ENCODE peak calls at places on chromosomes 4 and X, in four cellular contexts. O is fibroblast of lung, U is K562, H is aorta. X is an unnamed sample. For H3K9me3 and H3K36me3, the result is how much of the 10 kb centered on the place peaks cover.

GRCh38 chr4:7857238-7857701 is 82.4 kb downstream of the AFAP1 start:
- DNase-seq in O (peak), U (no peak), H (no peak), X (no peak)

GRCh38 chr4:147110473-147110872 is 164.8 kb upstream of the TTC29 start:
- DNase-seq in O (no peak), U (no peak), H (no peak), X (no peak)

GRCh38 chr4:13970349-13970748 is 342.8 kb upstream of the BOD1L1 start:
- DNase-seq in O (peak), U (no peak), H (no peak), X (no peak)

GRCh38 chr4:129926936-129927335 is 831.0 kb downstream of the C4orf33 start:
- DNase-seq in O (no peak), U (no peak), H (no peak), X (no peak)

GRCh38 chr4:74308215-74308614 is at the start of gene EPGN:
- DNase-seq in O (peak), U (no peak), H (no peak), X (no peak)

GRCh38 chr4:91471280-91471679 is 832.5 kb upstream of the GRID2 start:
- DNase-seq in O (no peak), U (no peak), H (no peak), X (no peak)

GRCh38 chrX:115393271-115393670 is 103.8 kb downstream of the LUZP4 start:
- DNase-seq in O (peak), U (no peak), H (no peak), X (no peak)

GRCh38 chrX:39158801-39159657 is 357.8 kb downstream of the MID1IP1 start:
- DNase-seq in O (peak), U (no peak), H (no peak), X (no peak)

GRCh38 chr4:174394915-174395314 is 111.2 kb downstream of the CEP44 start:
- DNase-seq in O (peak), U (no peak), H (no peak), X (no peak)

GRCh38 chr4:83125738-83126141 is 11.2 kb upstream of the PLAC8 start:
- DNase-seq in O (no peak), U (no peak), H (no peak), X (no peak)

GRCh38 chr4:149885896-149886295 is 70.3 kb upstream of the IQCM start:
- DNase-seq in O (peak), U (no peak), H (no peak), X (no peak)

GRCh38 chrX:31483336-31483735 is 411.5 kb upstream of the FTHL17 start:
- DNase-seq in O (peak), U (no peak), H (no peak), X (no peak)

GRCh38 chr4:8542776-8543525 is 37.2 kb upstream of the GPR78 start:
- DNase-seq in O (no peak), U (no peak), H (no peak), X (no peak)

GRCh38 chrX:48972214-48973164 is 845 bp upstream of the KCND1 start:
- DNase-seq in O (peak), U (peak), H (no peak), X (peak)

GRCh38 chrX:20609916-20610415 is 343.3 kb upstream of the RPS6KA3 start:
- DNase-seq in O (no peak), U (no peak), H (no peak), X (no peak)

GRCh38 chr4:129342820-129343219 is 246.9 kb downstream of the C4orf33 start:
- DNase-seq in O (peak), U (no peak), H (no peak), X (no peak)

GRCh38 chrX:43644124-43644701 is 11.9 kb upstream of the MAOA start:
- DNase-seq in O (peak), U (no peak), H (no peak), X (no peak)

GRCh38 chrX:102964941-102965340 is 27.9 kb downstream of the RAB40AL start:
- DNase-seq in O (no peak), U (no peak), H (no peak), X (no peak)

GRCh38 chr4:53480909-53481308 is 103.5 kb downstream of the FIP1L1 start:
- DNase-seq in O (peak), U (no peak), H (no peak), X (no peak)

GRCh38 chr4:187294861-187295260 is 571.2 kb upstream of the FAT1 start:
- DNase-seq in O (peak), U (no peak), H (no peak), X (no peak)

GRCh38 chr4:86967798-86968197 is 33.0 kb downstream of the AFF1 start:
- DNase-seq in O (peak), U (no peak), H (no peak), X (no peak)

GRCh38 chr4:11505225-11505971 is 76.7 kb upstream of the HS3ST1 start:
- DNase-seq in O (peak), U (no peak), H (no peak), X (no peak)

GRCh38 chr4:83112678-83113428 is 1.7 kb downstream of the PLAC8 start:
- DNase-seq in O (peak), U (no peak), H (no peak), X (no peak)

GRCh38 chrX:63919081-63919480 is 134.1 kb upstream of the ARHGEF9 start:
- DNase-seq in O (no peak), U (no peak), H (no peak), X (no peak)

GRCh38 chrX:37754518-37754917 is 25.3 kb upstream of the CYBB start:
- DNase-seq in O (no peak), U (no peak), H (no peak), X (no peak)
- H3K9me3 ChIP-seq in O (under half), U (under half), H (under half), X (under half)

DNA sequence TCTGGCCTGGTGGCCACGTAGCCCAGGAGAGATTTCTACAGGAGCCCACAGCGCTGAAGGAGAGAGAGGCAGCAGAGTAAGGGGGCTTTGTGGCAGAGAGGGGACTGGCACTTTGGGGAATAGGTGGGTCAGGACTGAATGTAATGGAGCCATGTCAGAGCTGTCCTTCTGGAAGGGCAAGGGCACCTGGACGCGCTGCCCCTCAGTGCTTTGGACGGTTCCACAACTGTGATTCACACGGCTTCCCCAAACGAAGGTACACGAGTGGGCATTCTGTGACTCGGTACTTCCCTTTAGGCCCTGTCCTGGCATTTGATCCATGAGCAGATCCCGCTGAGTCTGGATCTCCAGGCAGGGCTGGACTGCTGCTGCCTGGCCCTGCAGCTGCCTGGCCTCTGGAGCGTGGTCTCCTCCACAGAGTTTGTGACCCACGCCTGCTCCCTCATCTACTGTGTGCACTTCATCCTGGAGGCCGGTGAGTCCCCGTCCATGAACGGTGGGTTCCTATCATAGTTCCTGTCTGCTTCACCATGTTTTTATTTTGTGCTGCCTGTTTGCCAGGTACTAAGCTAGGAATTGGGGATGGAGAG is 35.2 kb upstream of the MSANTD1 start:
- DNase-seq in O (no peak), U (no peak), H (peak), X (no peak)
- H3K36me3 ChIP-seq in O (under half), U (half or more), H (under half), X (half or more)

DNA sequence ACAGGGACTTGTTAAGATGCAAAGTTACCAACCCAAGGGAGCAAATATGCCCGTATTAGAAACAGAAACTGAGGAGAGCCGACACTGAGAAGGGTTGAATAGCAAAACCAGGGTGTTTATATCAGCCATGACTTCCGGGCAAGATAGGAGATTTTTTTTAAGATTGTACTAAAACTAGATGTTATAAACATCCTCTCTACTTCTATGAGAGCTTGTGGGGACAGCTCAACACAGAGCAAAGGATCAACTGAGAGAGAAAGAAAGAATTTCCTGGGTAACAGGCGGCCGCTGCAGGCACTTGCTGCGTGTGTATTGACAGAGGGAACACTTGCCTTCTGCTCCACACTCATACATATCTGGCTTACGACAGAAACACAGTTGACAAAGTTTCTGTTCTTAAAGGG is 49.1 kb upstream of the FBXW7 start:
- DNase-seq in O (no peak), U (no peak), H (no peak), X (no peak)
- H3K4me3 ChIP-seq in O (no peak), U (no peak), H (no peak), X (no peak)

GRCh38 chrX:55638933-55639332 is 15.7 kb downstream of the FOXR2 start:
- DNase-seq in O (no peak), U (no peak), H (no peak), X (no peak)
- H3K9me3 ChIP-seq in O (under half), U (under half), H (under half), X (under half)

DNA sequence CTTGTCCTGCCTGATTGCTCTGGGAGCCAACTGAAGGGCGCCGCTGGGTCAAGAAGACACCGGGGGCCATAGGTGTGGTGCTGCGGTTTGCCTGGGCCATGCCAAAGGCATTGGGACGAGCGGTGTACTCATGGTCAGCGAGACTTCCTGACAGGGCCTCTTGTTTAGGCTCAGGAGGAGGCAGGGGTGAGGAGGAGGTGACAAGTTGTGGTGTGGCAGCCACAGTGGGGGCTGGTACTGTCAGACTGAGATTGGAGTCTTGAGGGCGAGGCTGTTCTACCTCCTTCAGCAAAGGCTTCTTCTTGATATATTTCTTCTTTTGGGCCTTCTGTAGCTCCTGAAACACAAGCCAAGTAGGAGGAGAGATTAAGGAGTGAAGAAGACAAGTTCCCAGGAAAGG is 104.1 kb downstream of the PHF8 start:
- DNase-seq in O (no peak), U (no peak), H (no peak), X (no peak)
- H3K36me3 ChIP-seq in O (under half), U (under half), H (under half), X (under half)

GRCh38 chrX:149827254-149827653 is 45.5 kb downstream of the MAGEA9 start:
- DNase-seq in O (no peak), U (no peak), H (no peak), X (no peak)
- H3K4me3 ChIP-seq in O (no peak), U (no peak), H (no peak), X (no peak)

GRCh38 chr4:68365068-68365467 is 15.2 kb upstream of the YTHDC1 start:
- DNase-seq in O (no peak), U (no peak), H (no peak), X (no peak)
- H3K9me3 ChIP-seq in O (under half), U (under half), H (under half), X (under half)

GRCh38 chr4:172688536-172688935 is 480.1 kb upstream of the GALNT7 start:
- DNase-seq in O (no peak), U (no peak), H (no peak), X (no peak)

GRCh38 chr4:172698256-172698655 is 470.4 kb upstream of the GALNT7 start:
- DNase-seq in O (no peak), U (no peak), H (no peak), X (no peak)

GRCh38 chr4:172691552-172691951 is 477.1 kb upstream of the GALNT7 start:
- DNase-seq in O (no peak), U (no peak), H (no peak), X (no peak)

DNA sequence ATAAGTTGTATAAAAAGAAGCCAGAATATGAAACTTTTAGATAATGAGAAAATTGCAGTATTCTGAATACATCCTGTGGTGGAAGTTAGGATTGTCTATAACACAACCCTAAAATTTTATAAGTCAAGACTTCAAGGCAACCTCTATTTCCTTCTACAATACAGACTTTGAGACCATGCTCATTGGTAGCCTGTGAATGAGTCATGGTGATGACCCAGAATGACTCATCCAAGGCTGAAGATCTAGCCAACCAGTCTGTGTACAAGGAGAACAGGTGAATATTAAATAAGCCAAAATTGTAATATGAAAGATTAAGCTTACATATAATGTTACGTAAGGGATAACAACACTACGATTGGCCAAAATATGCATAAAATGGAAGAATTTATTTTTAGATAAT is 475.9 kb upstream of the GALNT7 start:
- DNase-seq in O (no peak), U (no peak), H (no peak), X (no peak)
- H3K36me3 ChIP-seq in O (under half), U (under half), H (under half), X (under half)

X was measured in tibial artery.